ENCODE peak calls at places on chromosomes 7 and 10, in eight cellular contexts. One of them, this sample, is unnamed.

GRCh38 chr7:74606101-74606908 is 51.2 kb upstream of the GTF2I start:
- DNase-seq in sigmoid colon: peak; percentile 76
- DNase-seq in HepG2: no peak
- DNase-seq in ovary: peak; percentile 49
- DNase-seq in esophagus squamous epithelium: no peak
- DNase-seq in heart left ventricle: peak; percentile 37
- DNase-seq in breast epithelium: no peak
- DNase-seq in A549: no peak
- DNase-seq in this sample: peak; percentile 63

GRCh38 chr10:5466451-5466996 is 32.8 kb downstream of the CALML5 start:
- DNase-seq in sigmoid colon: peak; percentile 88
- DNase-seq in HepG2: peak; percentile 37
- DNase-seq in ovary: no peak
- DNase-seq in esophagus squamous epithelium: no peak
- DNase-seq in heart left ventricle: no peak
- DNase-seq in breast epithelium: peak; percentile 79
- DNase-seq in A549: no peak
- DNase-seq in this sample: no peak

GRCh38 chr7:34222722-34223121 is 317.4 kb downstream of the BMPER start:
- DNase-seq in sigmoid colon: no peak
- DNase-seq in HepG2: no peak
- DNase-seq in ovary: no peak
- DNase-seq in esophagus squamous epithelium: no peak
- DNase-seq in heart left ventricle: no peak
- DNase-seq in breast epithelium: no peak
- DNase-seq in A549: no peak
- DNase-seq in this sample: no peak

GRCh38 chr10:36717118-36717517 is 408.3 kb upstream of the ANKRD30A start:
- DNase-seq in sigmoid colon: no peak
- DNase-seq in HepG2: no peak
- DNase-seq in ovary: no peak
- DNase-seq in esophagus squamous epithelium: no peak
- DNase-seq in heart left ventricle: no peak
- DNase-seq in breast epithelium: no peak
- DNase-seq in A549: no peak
- DNase-seq in this sample: no peak

GRCh38 chr7:137462074-137462715 is 118.7 kb upstream of the PTN start:
- DNase-seq in sigmoid colon: no peak
- DNase-seq in HepG2: no peak
- DNase-seq in ovary: no peak
- DNase-seq in esophagus squamous epithelium: no peak
- DNase-seq in heart left ventricle: no peak
- DNase-seq in breast epithelium: peak; percentile 37
- DNase-seq in A549: no peak
- DNase-seq in this sample: no peak

GRCh38 chr10:63054889-63055606 is 78.1 kb upstream of the NRBF2 start:
- DNase-seq in sigmoid colon: no peak
- DNase-seq in HepG2: no peak
- DNase-seq in ovary: no peak
- DNase-seq in esophagus squamous epithelium: no peak
- DNase-seq in heart left ventricle: no peak
- DNase-seq in breast epithelium: no peak
- DNase-seq in A549: no peak
- DNase-seq in this sample: no peak

GRCh38 chr10:128922619-128923018 is 544.4 kb upstream of the MGMT start:
- DNase-seq in sigmoid colon: no peak
- DNase-seq in HepG2: no peak
- DNase-seq in ovary: no peak
- DNase-seq in esophagus squamous epithelium: no peak
- DNase-seq in heart left ventricle: no peak
- DNase-seq in breast epithelium: no peak
- DNase-seq in A549: no peak
- DNase-seq in this sample: no peak

GRCh38 chr10:49310460-49310859 is 11.5 kb downstream of the C10orf71 start:
- DNase-seq in sigmoid colon: no peak
- DNase-seq in HepG2: no peak
- DNase-seq in ovary: no peak
- DNase-seq in esophagus squamous epithelium: no peak
- DNase-seq in heart left ventricle: no peak
- DNase-seq in breast epithelium: no peak
- DNase-seq in A549: no peak
- DNase-seq in this sample: no peak

GRCh38 chr7:155426543-155427410 is 31.2 kb upstream of the EN2 start:
- DNase-seq in sigmoid colon: no peak
- DNase-seq in HepG2: no peak
- DNase-seq in ovary: no peak
- DNase-seq in esophagus squamous epithelium: no peak
- DNase-seq in heart left ventricle: peak; percentile 10
- DNase-seq in breast epithelium: no peak
- DNase-seq in A549: no peak
- DNase-seq in this sample: no peak

GRCh38 chr7:151273646-151274375 is 25.3 kb upstream of the SMARCD3 start:
- DNase-seq in sigmoid colon: no peak
- DNase-seq in HepG2: no peak
- DNase-seq in ovary: no peak
- DNase-seq in esophagus squamous epithelium: no peak
- DNase-seq in heart left ventricle: no peak
- DNase-seq in breast epithelium: no peak
- DNase-seq in A549: no peak
- DNase-seq in this sample: no peak

GRCh38 chr7:151269511-151269910 is 21.0 kb upstream of the SMARCD3 start:
- DNase-seq in sigmoid colon: no peak
- DNase-seq in HepG2: no peak
- DNase-seq in ovary: no peak
- DNase-seq in esophagus squamous epithelium: no peak
- DNase-seq in heart left ventricle: no peak
- DNase-seq in breast epithelium: no peak
- DNase-seq in A549: no peak
- DNase-seq in this sample: no peak

GRCh38 chr7:151272877-151273276 is 24.4 kb upstream of the SMARCD3 start:
- DNase-seq in sigmoid colon: no peak
- DNase-seq in HepG2: no peak
- DNase-seq in ovary: no peak
- DNase-seq in esophagus squamous epithelium: no peak
- DNase-seq in heart left ventricle: peak; percentile 60
- DNase-seq in breast epithelium: no peak
- DNase-seq in A549: no peak
- DNase-seq in this sample: no peak

GRCh38 chr7:151272410-151272809 is 23.9 kb upstream of the SMARCD3 start:
- DNase-seq in sigmoid colon: no peak
- DNase-seq in HepG2: no peak
- DNase-seq in ovary: no peak
- DNase-seq in esophagus squamous epithelium: no peak
- DNase-seq in heart left ventricle: no peak
- DNase-seq in breast epithelium: no peak
- DNase-seq in A549: no peak
- DNase-seq in this sample: no peak

DNA sequence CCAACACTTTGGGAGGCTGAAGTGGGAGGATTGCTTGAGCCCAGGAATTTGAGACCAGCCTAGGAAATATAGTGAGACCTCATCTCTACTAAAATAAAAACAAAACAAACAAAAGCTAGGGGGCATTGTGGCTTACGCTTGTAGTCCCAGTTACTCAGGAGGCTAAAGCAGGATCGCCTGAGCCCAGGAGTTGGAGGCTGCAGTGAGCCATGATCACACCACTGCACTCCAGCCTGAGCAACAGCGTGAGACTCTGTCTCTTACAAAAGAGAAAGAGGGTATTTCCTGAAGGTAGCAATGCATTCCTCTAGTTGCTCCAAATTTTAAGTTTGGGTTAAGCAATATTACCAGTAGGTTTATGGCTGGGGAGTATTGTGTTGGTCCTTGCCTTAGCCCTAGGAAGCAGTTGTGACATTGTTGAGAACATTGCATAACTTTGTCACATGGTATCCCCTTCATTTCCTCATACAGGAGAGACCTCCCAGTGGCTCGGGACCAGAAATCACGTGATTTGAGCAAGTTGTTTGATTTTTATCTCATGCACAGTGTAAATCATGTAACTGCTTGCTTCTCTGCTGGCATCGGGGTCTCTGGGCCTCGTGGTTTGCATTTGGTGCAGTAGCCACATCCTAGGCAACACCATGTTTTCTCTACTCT is 23.3 kb upstream of the SMARCD3 start:
- DNase-seq in sigmoid colon: peak; percentile 91
- DNase-seq in HepG2: peak; percentile 53
- DNase-seq in ovary: no peak
- DNase-seq in esophagus squamous epithelium: no peak
- DNase-seq in heart left ventricle: no peak
- DNase-seq in breast epithelium: peak; percentile 85
- DNase-seq in A549: no peak
- DNase-seq in this sample: no peak
- TF ChIP-seq POLR2A in sigmoid colon: no peak
- TF ChIP-seq POLR2A in HepG2: no peak
- TF ChIP-seq POLR2A in ovary: no peak
- TF ChIP-seq POLR2A in esophagus squamous epithelium: no peak
- TF ChIP-seq POLR2A in heart left ventricle: no peak
- TF ChIP-seq POLR2A in breast epithelium: no peak
- TF ChIP-seq POLR2A in A549: no peak
- TF ChIP-seq POLR2A in this sample: no peak

GRCh38 chr10:72274213-72274729 is 547 bp downstream of the DDIT4 start:
- DNase-seq in sigmoid colon: no peak
- DNase-seq in HepG2: no peak
- DNase-seq in ovary: no peak
- DNase-seq in esophagus squamous epithelium: no peak
- DNase-seq in heart left ventricle: no peak
- DNase-seq in breast epithelium: no peak
- DNase-seq in A549: no peak
- DNase-seq in this sample: no peak

GRCh38 chr10:72270607-72271281 is 3.0 kb upstream of the DDIT4 start:
- DNase-seq in sigmoid colon: no peak
- DNase-seq in HepG2: no peak
- DNase-seq in ovary: no peak
- DNase-seq in esophagus squamous epithelium: no peak
- DNase-seq in heart left ventricle: peak; percentile 55
- DNase-seq in breast epithelium: no peak
- DNase-seq in A549: no peak
- DNase-seq in this sample: no peak

GRCh38 chr10:72273410-72274212 is at the start of gene DDIT4:
- DNase-seq in sigmoid colon: peak; percentile 100
- DNase-seq in HepG2: peak; percentile 93
- DNase-seq in ovary: peak; percentile 100
- DNase-seq in esophagus squamous epithelium: peak; percentile 96
- DNase-seq in heart left ventricle: peak; percentile 100
- DNase-seq in breast epithelium: peak; percentile 99
- DNase-seq in A549: peak; percentile 99
- DNase-seq in this sample: peak; percentile 99

GRCh38 chr10:72274730-72275350 is 1.1 kb downstream of the DDIT4 start:
- DNase-seq in sigmoid colon: peak; percentile 87
- DNase-seq in HepG2: no peak
- DNase-seq in ovary: peak; percentile 84
- DNase-seq in esophagus squamous epithelium: no peak
- DNase-seq in heart left ventricle: peak; percentile 77
- DNase-seq in breast epithelium: peak; percentile 65
- DNase-seq in A549: peak; percentile 67
- DNase-seq in this sample: no peak

GRCh38 chr10:72272689-72273409 is 875 bp upstream of the DDIT4 start:
- DNase-seq in sigmoid colon: peak; percentile 98
- DNase-seq in HepG2: peak; percentile 88
- DNase-seq in ovary: peak; percentile 89
- DNase-seq in esophagus squamous epithelium: peak; percentile 57
- DNase-seq in heart left ventricle: peak; percentile 95
- DNase-seq in breast epithelium: peak; percentile 90
- DNase-seq in A549: peak; percentile 86
- DNase-seq in this sample: peak; percentile 90
- TF ChIP-seq POLR2A in sigmoid colon: peak; percentile 27
- TF ChIP-seq POLR2A in HepG2: no peak
- TF ChIP-seq POLR2A in ovary: peak; percentile 60
- TF ChIP-seq POLR2A in esophagus squamous epithelium: peak; percentile 42
- TF ChIP-seq POLR2A in heart left ventricle: no peak
- TF ChIP-seq POLR2A in breast epithelium: no peak
- TF ChIP-seq POLR2A in A549: peak; percentile 26
- TF ChIP-seq POLR2A in this sample: peak; percentile 24

GRCh38 chr10:71589617-71590551 is 129.7 kb downstream of the C10orf105 start:
- DNase-seq in sigmoid colon: no peak
- DNase-seq in HepG2: peak; percentile 52
- DNase-seq in ovary: no peak
- DNase-seq in esophagus squamous epithelium: no peak
- DNase-seq in heart left ventricle: no peak
- DNase-seq in breast epithelium: no peak
- DNase-seq in A549: no peak
- DNase-seq in this sample: no peak
- TF ChIP-seq POLR2A in sigmoid colon: no peak
- TF ChIP-seq POLR2A in HepG2: no peak
- TF ChIP-seq POLR2A in ovary: no peak
- TF ChIP-seq POLR2A in esophagus squamous epithelium: no peak
- TF ChIP-seq POLR2A in heart left ventricle: no peak
- TF ChIP-seq POLR2A in breast epithelium: no peak
- TF ChIP-seq POLR2A in A549: no peak
- TF ChIP-seq POLR2A in this sample: no peak

GRCh38 chr10:90866050-90866598 is 5.7 kb upstream of the RPP30 start:
- DNase-seq in sigmoid colon: no peak
- DNase-seq in HepG2: no peak
- DNase-seq in ovary: no peak
- DNase-seq in esophagus squamous epithelium: no peak
- DNase-seq in heart left ventricle: no peak
- DNase-seq in breast epithelium: no peak
- DNase-seq in A549: no peak
- DNase-seq in this sample: no peak

GRCh38 chr10:90871279-90871760 is 454 bp upstream of the RPP30 start:
- DNase-seq in sigmoid colon: no peak
- DNase-seq in HepG2: peak; percentile 64
- DNase-seq in ovary: peak; percentile 25
- DNase-seq in esophagus squamous epithelium: no peak
- DNase-seq in heart left ventricle: peak; percentile 37
- DNase-seq in breast epithelium: no peak
- DNase-seq in A549: peak; percentile 65
- DNase-seq in this sample: peak; percentile 44

GRCh38 chr10:90872648-90873020 is 860 bp downstream of the RPP30 start:
- DNase-seq in sigmoid colon: no peak
- DNase-seq in HepG2: no peak
- DNase-seq in ovary: no peak
- DNase-seq in esophagus squamous epithelium: no peak
- DNase-seq in heart left ventricle: no peak
- DNase-seq in breast epithelium: no peak
- DNase-seq in A549: no peak
- DNase-seq in this sample: no peak

DNA sequence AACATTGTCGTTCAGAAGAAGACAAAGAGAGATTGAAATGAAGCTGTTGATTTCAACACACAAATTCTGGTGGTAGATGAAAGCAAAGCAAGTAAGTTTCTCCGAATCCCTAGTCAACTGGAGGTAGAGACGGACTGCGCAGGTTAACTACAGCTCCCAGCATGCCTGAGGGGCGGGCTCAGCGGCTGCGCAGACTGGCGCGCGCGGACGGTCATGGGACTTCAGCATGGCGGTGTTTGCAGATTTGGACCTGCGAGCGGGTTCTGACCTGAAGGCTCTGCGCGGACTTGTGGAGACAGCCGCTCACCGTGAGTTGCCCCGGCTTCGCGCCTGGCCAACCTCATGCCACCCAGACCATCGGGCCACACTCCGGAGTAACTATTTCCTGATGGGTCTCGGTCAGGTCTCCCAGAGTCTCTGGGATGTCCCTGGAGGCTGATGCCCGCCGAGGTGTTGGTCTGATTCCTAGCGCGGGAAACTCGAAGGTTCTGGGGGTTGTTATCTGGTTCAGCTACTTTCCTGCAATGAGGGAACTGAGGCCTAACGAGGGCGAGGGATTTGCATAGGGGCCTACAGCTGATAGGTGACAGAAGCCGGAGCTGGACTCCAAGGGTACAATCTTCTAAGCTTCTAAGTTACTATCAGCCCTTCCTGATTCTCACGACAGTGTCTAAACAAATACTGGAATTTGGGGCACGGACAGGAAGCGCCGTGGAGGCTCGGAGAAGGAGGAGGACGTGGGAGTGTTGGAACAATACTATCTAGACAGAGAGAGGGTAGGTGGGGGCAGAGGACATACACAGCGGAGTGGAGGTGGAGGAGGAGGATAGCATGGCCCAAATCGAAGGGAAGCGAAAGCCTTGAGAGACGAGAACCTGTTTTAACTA is at the start of gene RPP30:
- DNase-seq in sigmoid colon: peak; percentile 89
- DNase-seq in HepG2: peak; percentile 75
- DNase-seq in ovary: peak; percentile 81
- DNase-seq in esophagus squamous epithelium: peak; percentile 17
- DNase-seq in heart left ventricle: peak; percentile 86
- DNase-seq in breast epithelium: peak; percentile 77
- DNase-seq in A549: peak; percentile 89
- DNase-seq in this sample: peak; percentile 70
- TF ChIP-seq POLR2A in sigmoid colon: peak; percentile 25
- TF ChIP-seq POLR2A in HepG2: peak; percentile 79
- TF ChIP-seq POLR2A in ovary: peak; percentile 52
- TF ChIP-seq POLR2A in esophagus squamous epithelium: peak; percentile 51
- TF ChIP-seq POLR2A in heart left ventricle: no peak
- TF ChIP-seq POLR2A in breast epithelium: peak; percentile 32
- TF ChIP-seq POLR2A in A549: peak; percentile 73
- TF ChIP-seq POLR2A in this sample: peak; percentile 69